ENCODE peak calls at places on chromosomes 6 and 20, in ten cellular contexts. G is GM23248, Q is astrocyte, M is adrenal gland, X is ovary, O is H1, C is lower lobe of right lung, T is spleen, E is fibroblast of lung, N is tibial artery. H is an unnamed sample. For H3K36me3 and H3K27me3, the result is how much of the 10 kb centered on the place peaks cover.

GRCh38 chr6:75065524-75065923 is 140.3 kb downstream of the COL12A1 start:
- DNase-seq in O (no peak), E (peak), M (no peak), C (no peak), N (no peak), G (peak), X (no peak), Q (peak), T (no peak), H (no peak)

GRCh38 chr6:48037946-48038345 is 73.1 kb downstream of the PTCHD4 start:
- DNase-seq in E (no peak), C (no peak), Q (no peak), N (no peak), X (no peak), M (no peak), T (no peak), G (no peak), O (no peak), H (no peak)

GRCh38 chr6:9523462-9523861 is 891.4 kb downstream of the TFAP2A start:
- DNase-seq in G (peak), O (no peak), Q (peak), X (no peak), E (peak), T (no peak), N (no peak), M (no peak), C (no peak), H (peak)

GRCh38 chr6:158645064-158646022 is 800 bp upstream of the DYNLT1 start:
- DNase-seq in Q (no peak), M (peak), G (no peak), C (no peak), E (no peak), N (peak), O (no peak), T (no peak), X (peak), H (no peak)

GRCh38 chr20:57092112-57092899 is 174.1 kb downstream of the BMP7 start:
- DNase-seq in C (peak), T (peak), Q (no peak), G (peak), E (peak), M (peak), X (no peak), N (no peak), O (peak), H (peak)

GRCh38 chr6:109458774-109459531 is 3.4 kb upstream of the MICAL1 start:
- DNase-seq in Q (no peak), E (no peak), T (no peak), O (no peak), C (no peak), N (no peak), G (no peak), X (no peak), M (no peak), H (no peak)

GRCh38 chr20:44849712-44850111 is 35.8 kb upstream of the YWHAB start:
- DNase-seq in N (no peak), E (no peak), Q (no peak), C (no peak), O (no peak), T (no peak), G (no peak), M (no peak), X (no peak), H (no peak)

GRCh38 chr6:76684881-76685280 is 612.4 kb upstream of the IMPG1 start:
- DNase-seq in C (no peak), Q (no peak), N (no peak), T (no peak), G (no peak), X (no peak), O (peak), M (no peak), E (no peak), H (no peak)

GRCh38 chr6:26105842-26106241 is 18.6 kb downstream of the HFE start:
- DNase-seq in E (peak), G (peak), C (no peak), T (no peak), Q (peak), O (no peak), M (no peak), N (no peak), X (no peak), H (no peak)

GRCh38 chr20:21511850-21512633 is 1.8 kb downstream of the NKX2-2 start:
- DNase-seq in M (no peak), N (no peak), C (peak), O (no peak), Q (no peak), X (no peak), G (no peak), E (no peak), T (no peak), H (no peak)

GRCh38 chr6:11798538-11798937 is 19.9 kb upstream of the ADTRP start:
- DNase-seq in C (no peak), T (no peak), E (no peak), X (no peak), Q (no peak), M (no peak), G (peak), O (no peak), N (no peak), H (no peak)

GRCh38 chr6:119562168-119562567 is 212.6 kb upstream of the MAN1A1 start:
- DNase-seq in C (no peak), O (no peak), E (no peak), M (no peak), G (no peak), T (no peak), Q (no peak), N (no peak), X (no peak), H (no peak)

GRCh38 chr6:127496471-127496870 is 22.7 kb downstream of the MTCL3 start:
- DNase-seq in C (no peak), O (no peak), X (no peak), T (no peak), N (no peak), M (no peak), Q (no peak), G (peak), E (no peak), H (peak)

GRCh38 chr6:168120390-168121307 is 41.6 kb upstream of the FRMD1 start:
- DNase-seq in O (no peak), N (peak), M (no peak), Q (no peak), T (peak), C (no peak), E (no peak), X (no peak), G (no peak), H (no peak)

GRCh38 chr6:124676033-124676432 is 286.2 kb upstream of the RNF217 start:
- DNase-seq in M (no peak), Q (peak), C (no peak), T (no peak), G (peak), N (no peak), X (no peak), E (peak), O (no peak), H (peak)

GRCh38 chr20:38434310-38434741 is 802 bp downstream of the SNHG17 start:
- DNase-seq in O (no peak), G (peak), C (peak), Q (no peak), N (no peak), M (no peak), E (peak), T (peak), X (no peak), H (no peak)

GRCh38 chr6:138582573-138582972 is 83.3 kb upstream of the NHSL1 start:
- DNase-seq in Q (no peak), M (no peak), C (no peak), O (no peak), E (no peak), G (no peak), N (no peak), T (no peak), X (no peak), H (no peak)

GRCh38 chr20:44970243-44970757 is 4.0 kb downstream of the STK4 start:
- DNase-seq in X (no peak), G (no peak), Q (no peak), O (no peak), N (no peak), E (peak), M (no peak), C (no peak), T (no peak), H (no peak)

GRCh38 chr20:41001497-41001896 is 27.1 kb upstream of the TOP1 start:
- DNase-seq in C (no peak), N (no peak), Q (no peak), E (no peak), X (no peak), G (peak), T (no peak), M (no peak), O (no peak), H (peak)

GRCh38 chr20:20463933-20464374 is 96.0 kb downstream of the INSM1 start:
- DNase-seq in X (no peak), O (peak), M (no peak), N (no peak), Q (peak), G (peak), E (peak), T (no peak), C (no peak), H (no peak)

GRCh38 chr6:30711758-30712380 is 5.2 kb downstream of the MDC1 start:
- DNase-seq in N (no peak), C (peak), G (no peak), M (no peak), O (no peak), X (no peak), E (no peak), T (peak), Q (no peak), H (no peak)

GRCh38 chr6:125904871-125905270 is 51.7 kb upstream of the HINT3 start:
- DNase-seq in T (no peak), G (peak), Q (peak), C (no peak), E (peak), X (no peak), M (peak), O (no peak), N (no peak), H (peak)

GRCh38 chr6:120260713-120261112 is 911.2 kb upstream of the MAN1A1 start:
- DNase-seq in N (no peak), Q (no peak), G (no peak), M (no peak), X (no peak), E (no peak), T (no peak), C (no peak), O (no peak), H (no peak)

GRCh38 chr20:10864076-10864672 is 190.4 kb upstream of the JAG1 start:
- DNase-seq in M (no peak), Q (peak), O (no peak), G (peak), X (no peak), C (peak), N (no peak), T (no peak), E (peak), H (peak)

GRCh38 chr6:27558028-27558724 is 85.3 kb upstream of the ZNF184 start:
- DNase-seq in O (no peak), T (no peak), X (no peak), E (no peak), C (no peak), G (no peak), M (no peak), N (no peak), Q (no peak), H (no peak)

GRCh38 chr20:32110727-32111126 is 1.2 kb downstream of the TM9SF4 start:
- DNase-seq in C (no peak), Q (no peak), M (no peak), O (no peak), E (no peak), N (no peak), T (no peak), G (no peak), X (no peak), H (no peak)

GRCh38 chr20:32109392-32110172 is at the start of gene TM9SF4:
- DNase-seq in X (peak), T (peak), O (peak), N (peak), M (peak), G (peak), Q (peak), C (peak), E (peak), H (peak)

GRCh38 chr20:32111287-32111686 is 1.8 kb downstream of the TM9SF4 start:
- DNase-seq in T (no peak), G (no peak), Q (no peak), O (no peak), N (no peak), X (no peak), E (no peak), M (no peak), C (no peak), H (no peak)

GRCh38 chr20:32110173-32110704 is 725 bp downstream of the TM9SF4 start:
- DNase-seq in C (no peak), N (no peak), T (no peak), M (no peak), E (no peak), G (no peak), Q (no peak), O (no peak), X (no peak), H (no peak)

GRCh38 chr20:32108814-32109391 is 611 bp upstream of the TM9SF4 start:
- DNase-seq in C (no peak), T (no peak), N (no peak), M (no peak), E (no peak), O (no peak), X (no peak), Q (no peak), G (no peak), H (no peak)
- H3K4me3 ChIP-seq in C (peak), T (no peak), N (peak), M (no peak), E (no peak), O (peak), X (peak), Q (peak), G (peak), H (no peak)

GRCh38 chr6:901696-902455 is 208.9 kb upstream of the EXOC2 start:
- DNase-seq in O (no peak), E (no peak), C (no peak), Q (no peak), M (no peak), G (no peak), N (no peak), X (no peak), T (no peak), H (no peak)
- H3K36me3 ChIP-seq in O (under half), E (under half), C (under half), Q (under half), M (under half), G (under half), N (under half), X (under half), T (under half), H (under half)

DNA sequence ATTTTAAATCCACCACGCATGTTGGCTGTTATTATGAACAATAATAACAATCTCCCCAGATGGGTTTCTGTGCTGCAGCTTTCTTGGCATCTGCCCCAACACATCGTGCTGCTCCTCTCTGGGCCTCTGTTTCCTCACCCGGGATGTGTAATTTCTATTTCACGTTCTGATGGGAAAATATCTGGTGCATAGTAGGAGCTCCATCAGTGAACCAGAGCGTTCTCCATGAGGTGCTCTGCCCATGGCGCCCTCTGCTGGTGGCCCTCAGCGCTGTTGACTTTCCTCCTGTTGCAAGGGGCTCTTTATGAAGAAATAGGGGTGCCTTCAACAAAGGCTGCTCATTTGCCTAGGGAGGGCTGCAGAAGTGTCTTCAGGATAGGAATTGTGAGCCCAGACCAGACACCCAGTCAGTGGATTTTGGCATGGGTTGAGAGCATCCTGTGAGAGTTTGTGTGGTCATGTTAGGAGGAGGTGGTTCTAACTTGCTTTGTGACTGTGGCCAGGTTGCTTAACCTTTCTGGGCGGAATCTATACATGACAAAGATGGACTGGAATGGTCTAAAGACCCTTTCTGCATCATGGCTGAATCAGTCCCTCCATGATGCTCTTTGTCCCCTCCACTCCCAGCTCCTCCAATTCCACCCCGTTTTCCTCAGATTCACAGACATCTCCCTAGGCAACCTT is 8.1 kb downstream of the SCRT2 start:
- DNase-seq in C (peak), N (no peak), E (peak), T (peak), M (no peak), Q (no peak), G (peak), X (no peak), O (no peak), H (peak)
- H3K27me3 ChIP-seq in C (half or more), N (under half), E (half or more), T (under half), M (under half), Q (under half), G (under half), X (under half), O (under half), H (under half)

DNA sequence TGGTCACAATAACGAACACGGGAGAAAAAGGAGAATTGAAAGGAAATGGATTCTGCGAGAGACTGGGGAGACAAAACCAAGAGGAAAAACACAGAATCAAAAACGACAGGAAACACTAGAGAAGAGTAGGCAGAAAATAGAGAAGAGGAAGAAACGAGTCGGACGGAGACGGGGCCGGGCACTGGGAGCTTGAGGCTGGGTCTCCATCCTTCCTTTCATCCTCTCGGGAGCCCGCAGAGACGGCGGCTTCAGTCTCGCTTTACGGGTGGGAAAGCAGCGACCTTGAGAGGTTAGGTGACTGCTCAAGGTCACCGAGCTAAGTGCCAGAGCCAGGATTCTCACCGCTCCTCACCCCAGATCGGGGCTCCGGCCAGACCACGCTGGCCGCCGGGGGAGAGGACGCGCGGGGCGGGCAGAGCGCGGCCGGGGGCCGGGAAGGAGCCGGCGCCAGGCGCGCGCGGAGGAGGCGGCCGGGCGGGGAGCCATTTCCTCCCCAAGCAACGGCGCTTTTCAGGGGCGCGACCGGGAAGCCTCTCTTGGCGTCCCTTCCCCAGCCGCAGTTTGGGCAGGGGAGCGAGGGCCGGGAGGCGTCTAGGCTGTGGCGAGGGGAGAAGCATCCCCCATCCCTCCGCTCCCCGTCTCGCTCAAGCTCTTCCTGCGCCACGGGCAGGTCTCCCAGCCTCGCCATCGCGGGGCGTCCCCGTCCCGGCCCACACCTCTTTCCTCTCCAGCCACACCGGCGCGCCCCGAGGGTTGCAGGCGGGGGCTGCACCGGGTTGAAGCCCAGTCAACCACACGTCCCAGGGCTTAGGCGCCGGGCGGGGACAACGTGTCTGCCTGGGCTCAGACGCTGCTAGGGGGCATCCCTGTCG is 24.0 kb upstream of the MAP3K7 start:
- DNase-seq in T (peak), G (peak), N (no peak), X (peak), C (peak), Q (peak), O (no peak), M (no peak), E (peak), H (no peak)
- H3K4me3 ChIP-seq in T (peak), G (peak), N (peak), X (peak), C (peak), Q (peak), O (peak), M (no peak), E (peak), H (peak)

GRCh38 chr6:36604090-36605060 is 10.2 kb downstream of the SRSF3 start:
- DNase-seq in T (no peak), X (no peak), G (no peak), C (no peak), O (no peak), M (peak), N (peak), Q (no peak), E (no peak), H (no peak)
- H3K36me3 ChIP-seq in T (half or more), X (under half), G (half or more), C (half or more), O (half or more), M (half or more), N (half or more), Q (half or more), E (under half), H (under half)